ENCODE peak calls at places on chromosome X, in six cellular contexts. O, L, Y, J, U and E are unnamed samples.

GRCh38 chrX:68669094-68669830 is 21.8 kb downstream of the STARD8 start:
- DNase-seq in J (no peak), O (no peak), U (no peak), Y (no peak), L (no peak), E (no peak)

GRCh38 chrX:66074920-66075879 is 35.3 kb upstream of the VSIG4 start:
- DNase-seq in L (peak), Y (peak), J (peak), U (peak), O (no peak), E (no peak)

GRCh38 chrX:149511081-149511480 is 6.0 kb upstream of the IDS start:
- DNase-seq in O (no peak), U (no peak), L (no peak), Y (no peak), J (no peak), E (no peak)

GRCh38 chrX:42450228-42450627 is 327.7 kb downstream of the PPP1R2C start:
- DNase-seq in U (no peak), O (no peak), J (no peak), Y (no peak), L (no peak), E (no peak)

GRCh38 chrX:13764765-13765164 is 30.2 kb downstream of the OFD1 start:
- DNase-seq in U (no peak), J (peak), L (no peak), Y (no peak), O (no peak), E (no peak)

GRCh38 chrX:53332204-53332603 is 50.8 kb upstream of the IQSEC2 start:
- DNase-seq in U (no peak), L (no peak), J (no peak), Y (no peak), O (no peak), E (no peak)

GRCh38 chrX:13747836-13748235 is 13.3 kb downstream of the OFD1 start:
- DNase-seq in O (no peak), Y (no peak), L (no peak), U (peak), J (peak), E (peak)

GRCh38 chrX:39771089-39771488 is 326.7 kb downstream of the BCOR start:
- DNase-seq in U (no peak), O (no peak), J (no peak), L (no peak), Y (no peak), E (no peak)

GRCh38 chrX:70134116-70134477 is 850 bp downstream of the IGBP1 start:
- DNase-seq in U (no peak), J (peak), Y (no peak), O (no peak), L (no peak), E (no peak)

GRCh38 chrX:10507876-10508275 is 112.5 kb downstream of the MID1 start:
- DNase-seq in J (peak), Y (no peak), L (no peak), O (no peak), U (no peak), E (no peak)

GRCh38 chrX:1558761-1559468 is 21.9 kb upstream of the P2RY8 start:
- DNase-seq in L (no peak), U (no peak), J (no peak), Y (no peak), O (peak), E (no peak)

GRCh38 chrX:48897157-48897620 is 379 bp downstream of the TIMM17B start:
- DNase-seq in L (peak), Y (peak), U (peak), O (peak), J (peak), E (no peak)

GRCh38 chrX:153657161-153657560 is 10.2 kb downstream of the DUSP9 start:
- DNase-seq in O (no peak), J (no peak), U (no peak), L (no peak), Y (no peak), E (no peak)

GRCh38 chrX:115330498-115331138 is 41.1 kb downstream of the LUZP4 start:
- DNase-seq in L (peak), J (peak), O (no peak), U (no peak), Y (peak), E (peak)

GRCh38 chrX:129566081-129566480 is 26.0 kb downstream of the OCRL start:
- DNase-seq in L (no peak), J (peak), Y (no peak), U (no peak), O (no peak), E (no peak)

GRCh38 chrX:10119399-10119990 is 37.3 kb upstream of the CLCN4 start:
- DNase-seq in O (no peak), Y (peak), L (no peak), U (no peak), J (peak), E (peak)

GRCh38 chrX:14013074-14013473 is 16.6 kb downstream of the GEMIN8 start:
- DNase-seq in O (no peak), U (no peak), J (no peak), Y (no peak), L (no peak), E (peak)

GRCh38 chrX:20463296-20464075 is 196.8 kb upstream of the RPS6KA3 start:
- DNase-seq in L (no peak), O (no peak), Y (no peak), J (no peak), U (no peak), E (no peak)

GRCh38 chrX:127138218-127138617 is 318.7 kb downstream of the PRR32 start:
- DNase-seq in J (no peak), L (no peak), Y (no peak), U (no peak), O (no peak), E (no peak)

GRCh38 chrX:79511799-79512198 is 144.7 kb upstream of the ITM2A start:
- DNase-seq in J (no peak), O (no peak), U (no peak), L (no peak), Y (no peak), E (no peak)

GRCh38 chrX:120464409-120464808 is 4.7 kb downstream of the LAMP2 start:
- DNase-seq in J (no peak), Y (no peak), L (no peak), U (no peak), O (no peak), E (no peak)

GRCh38 chrX:149259241-149259640 is 245.9 kb downstream of the IDS start:
- DNase-seq in J (peak), Y (no peak), U (no peak), O (no peak), L (no peak), E (no peak)

GRCh38 chrX:150352581-150352980 is 10.5 kb upstream of the MAMLD1 start:
- DNase-seq in L (no peak), U (no peak), Y (no peak), J (peak), O (no peak), E (no peak)

GRCh38 chrX:130082244-130083106 is 27.8 kb downstream of the ELF4 start:
- DNase-seq in Y (peak), O (no peak), J (peak), L (peak), U (peak), E (no peak)

GRCh38 chrX:10157032-10157341 is 212 bp downstream of the CLCN4 start:
- DNase-seq in Y (no peak), U (no peak), L (no peak), O (no peak), J (no peak), E (no peak)

GRCh38 chrX:114344756-114345155 is 239.1 kb upstream of the HTR2C start:
- DNase-seq in J (peak), U (no peak), O (no peak), Y (no peak), L (no peak), E (no peak)

GRCh38 chrX:150092549-150092948 is 154.3 kb upstream of the EOLA2 start:
- DNase-seq in O (no peak), Y (no peak), U (no peak), L (no peak), J (no peak), E (no peak)

GRCh38 chrX:103864886-103865534 is 33.0 kb upstream of the RAB9B start:
- DNase-seq in L (no peak), O (no peak), Y (no peak), U (no peak), J (peak), E (no peak)

GRCh38 chrX:68912113-68912980 is 83.5 kb downstream of the EFNB1 start:
- DNase-seq in O (no peak), U (no peak), J (no peak), Y (no peak), L (no peak), E (no peak)

GRCh38 chrX:77949840-77950239 is 19.6 kb downstream of the PGAM4 start:
- DNase-seq in Y (no peak), U (no peak), J (no peak), L (no peak), O (no peak), E (no peak)

GRCh38 chrX:118802857-118803256 is 20.8 kb upstream of the ZCCHC12 start:
- DNase-seq in O (no peak), L (no peak), Y (no peak), J (peak), U (no peak), E (no peak)

GRCh38 chrX:53223955-53224859 is 800 bp downstream of the KDM5C start:
- DNase-seq in O (no peak), U (no peak), Y (no peak), J (peak), L (no peak), E (peak)

GRCh38 chrX:39152106-39152649 is 350.9 kb downstream of the MID1IP1 start:
- DNase-seq in U (peak), O (peak), Y (peak), L (no peak), J (peak), E (no peak)

GRCh38 chrX:107708762-107709161 is 66.8 kb downstream of the TSC22D3 start:
- DNase-seq in Y (no peak), L (no peak), J (no peak), O (no peak), U (no peak), E (no peak)

GRCh38 chrX:70219938-70220764 is 14.3 kb upstream of the AWAT1 start:
- DNase-seq in O (no peak), U (peak), Y (no peak), L (peak), J (peak), E (no peak)

GRCh38 chrX:131812847-131813825 is 210.0 kb upstream of the STK26 start:
- DNase-seq in J (no peak), Y (peak), O (no peak), L (peak), U (no peak), E (peak)
- TF ChIP-seq CTCF in J (no peak), Y (peak), O (no peak), L (peak), U (peak), E (peak)

GRCh38 chrX:102746134-102746584 is 25.6 kb downstream of the GPRASP3 start:
- DNase-seq in U (peak), J (peak), O (peak), Y (no peak), L (peak), E (no peak)

GRCh38 chrX:102739642-102740041 is 19.1 kb downstream of the GPRASP3 start:
- DNase-seq in J (peak), L (no peak), U (no peak), O (no peak), Y (no peak), E (no peak)

GRCh38 chrX:102744307-102744706 is 23.8 kb downstream of the GPRASP3 start:
- DNase-seq in O (no peak), L (no peak), J (no peak), Y (no peak), U (no peak), E (no peak)

GRCh38 chrX:102745513-102746133 is 25.1 kb downstream of the GPRASP3 start:
- DNase-seq in L (no peak), O (no peak), U (no peak), Y (no peak), J (peak), E (no peak)
- H3K4me3 ChIP-seq in L (peak), O (peak), U (peak), Y (no peak), J (peak), E (peak)

GRCh38 chrX:151828434-151829080 is 84.1 kb upstream of the MAGEA4 start:
- DNase-seq in J (no peak), U (no peak), L (no peak), O (no peak), Y (no peak), E (no peak)

GRCh38 chrX:151830911-151831310 is 81.8 kb upstream of the MAGEA4 start:
- DNase-seq in O (no peak), Y (no peak), J (peak), L (no peak), U (no peak), E (no peak)

GRCh38 chrX:151821226-151821625 is 86.7 kb downstream of the CNGA2 start:
- DNase-seq in L (no peak), U (no peak), J (no peak), Y (no peak), O (no peak), E (no peak)

GRCh38 chrX:151825927-151826471 is 86.7 kb upstream of the MAGEA4 start:
- DNase-seq in U (no peak), Y (no peak), J (peak), L (peak), O (no peak), E (peak)
- TF ChIP-seq CTCF in U (peak), Y (no peak), J (peak), L (no peak), O (peak), E (peak)

DNA sequence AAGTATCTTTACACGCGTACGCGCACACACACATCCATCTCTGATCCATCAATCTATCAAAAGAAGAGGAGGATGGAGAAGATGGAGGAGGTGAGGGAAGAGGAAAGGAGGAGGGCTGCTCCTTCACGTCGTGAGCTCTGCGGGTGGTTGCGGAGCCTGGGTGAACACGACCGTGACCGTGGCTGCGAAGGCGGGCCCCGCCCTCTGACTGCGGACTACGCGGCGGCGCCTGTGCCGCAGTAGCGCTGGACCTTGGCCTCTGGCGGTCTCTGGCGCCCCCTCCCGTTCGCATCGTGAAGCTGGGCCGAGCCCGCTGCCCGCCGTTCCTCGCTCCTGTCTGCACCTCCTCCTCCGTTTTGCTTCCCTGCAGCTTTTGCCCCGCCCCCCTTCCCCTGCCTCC is 37.7 kb upstream of the ARAF start:
- DNase-seq in U (peak), L (peak), J (peak), Y (peak), O (peak), E (no peak)
- H3K4me3 ChIP-seq in U (peak), L (peak), J (peak), Y (peak), O (peak), E (peak)

GRCh38 chrX:16436348-16437188 is 213.4 kb upstream of the S100G start:
- DNase-seq in J (peak), U (peak), Y (no peak), O (peak), L (peak), E (no peak)
- TF ChIP-seq CTCF in J (peak), U (peak), Y (peak), O (peak), L (peak), E (peak)

GRCh38 chrX:30576881-30577280 is 685 bp downstream of the TASL start:
- DNase-seq in U (no peak), O (no peak), Y (no peak), J (no peak), L (no peak), E (no peak)
- H3K4me3 ChIP-seq in U (no peak), O (peak), Y (peak), J (no peak), L (no peak), E (no peak)

DNA sequence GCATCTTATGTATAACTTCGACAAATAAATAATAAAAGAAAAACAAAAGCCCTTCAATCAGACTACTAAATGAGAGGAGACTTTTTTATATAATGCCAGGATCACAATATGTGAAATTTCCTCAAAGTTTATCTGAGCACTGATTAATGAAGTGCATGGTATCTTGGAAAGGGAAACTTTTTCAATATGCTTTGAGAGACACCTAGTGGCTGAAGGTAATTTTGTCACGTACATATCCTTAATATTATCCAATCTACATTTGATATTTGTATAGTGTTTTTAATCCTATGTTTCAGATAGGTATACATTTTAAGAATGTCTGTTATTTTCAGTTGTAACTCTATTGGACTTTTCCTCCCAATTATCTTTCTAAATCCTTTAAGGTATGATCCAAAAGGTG is 146.8 kb downstream of the KLHL4 start:
- DNase-seq in J (peak), U (no peak), O (no peak), Y (no peak), L (no peak), E (no peak)
- TF ChIP-seq CTCF in J (peak), U (peak), O (no peak), Y (peak), L (peak), E (peak)

DNA sequence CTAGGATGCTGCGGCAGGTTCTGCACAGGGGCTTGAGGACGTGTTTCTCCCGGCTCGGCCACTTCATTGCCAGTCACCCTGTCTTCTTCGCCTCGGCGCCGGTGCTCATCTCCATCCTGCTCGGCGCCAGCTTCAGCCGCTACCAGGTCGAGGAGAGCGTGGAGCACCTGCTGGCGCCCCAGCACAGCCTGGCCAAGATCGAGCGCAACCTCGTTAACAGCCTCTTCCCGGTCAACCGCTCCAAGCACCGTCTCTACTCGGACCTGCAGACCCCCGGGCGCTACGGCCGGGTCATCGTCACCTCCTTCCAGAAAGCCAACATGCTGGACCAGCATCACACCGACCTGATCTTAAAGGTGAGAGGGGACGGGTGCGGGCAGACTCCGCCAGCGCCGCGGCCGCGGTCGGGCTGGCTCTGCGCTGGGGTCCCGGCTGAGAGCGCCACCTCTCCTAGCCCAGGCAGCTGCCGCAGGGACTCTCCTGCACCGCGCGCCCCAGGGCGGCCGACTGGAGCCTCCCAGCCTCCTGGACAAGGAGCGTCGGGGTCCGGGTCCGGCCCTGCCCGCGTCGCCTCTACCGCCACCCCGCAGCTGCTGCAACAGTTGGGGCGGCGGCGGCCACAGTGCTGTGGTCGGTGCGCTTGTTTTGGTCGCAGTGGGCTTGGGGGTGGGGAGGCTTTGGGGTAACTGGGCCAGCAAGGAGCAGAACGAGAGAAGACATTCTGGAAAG is 386 bp downstream of the PTCHD1 start:
- DNase-seq in O (no peak), L (no peak), U (no peak), Y (peak), J (no peak), E (no peak)
- H3K4me3 ChIP-seq in O (peak), L (peak), U (peak), Y (no peak), J (peak), E (no peak)

GRCh38 chrX:47625365-47625764 is 4.4 kb downstream of the CFP start:
- DNase-seq in O (no peak), Y (no peak), U (no peak), J (no peak), L (no peak), E (no peak)

GRCh38 chrX:47631676-47632075 is 1.9 kb upstream of the CFP start:
- DNase-seq in L (no peak), J (no peak), O (no peak), U (no peak), Y (no peak), E (no peak)

GRCh38 chrX:47632664-47633063 is 2.9 kb upstream of the CFP start:
- DNase-seq in L (no peak), J (no peak), O (no peak), Y (no peak), U (no peak), E (no peak)

GRCh38 chrX:47629419-47630210 is at the start of gene CFP:
- DNase-seq in J (no peak), O (no peak), L (no peak), U (no peak), Y (no peak), E (no peak)

GRCh38 chrX:47628980-47629379 is 750 bp downstream of the CFP start:
- DNase-seq in Y (no peak), L (no peak), O (no peak), J (no peak), U (no peak), E (no peak)
- TF ChIP-seq CTCF in Y (peak), L (no peak), O (no peak), J (peak), U (no peak), E (peak)

DNA sequence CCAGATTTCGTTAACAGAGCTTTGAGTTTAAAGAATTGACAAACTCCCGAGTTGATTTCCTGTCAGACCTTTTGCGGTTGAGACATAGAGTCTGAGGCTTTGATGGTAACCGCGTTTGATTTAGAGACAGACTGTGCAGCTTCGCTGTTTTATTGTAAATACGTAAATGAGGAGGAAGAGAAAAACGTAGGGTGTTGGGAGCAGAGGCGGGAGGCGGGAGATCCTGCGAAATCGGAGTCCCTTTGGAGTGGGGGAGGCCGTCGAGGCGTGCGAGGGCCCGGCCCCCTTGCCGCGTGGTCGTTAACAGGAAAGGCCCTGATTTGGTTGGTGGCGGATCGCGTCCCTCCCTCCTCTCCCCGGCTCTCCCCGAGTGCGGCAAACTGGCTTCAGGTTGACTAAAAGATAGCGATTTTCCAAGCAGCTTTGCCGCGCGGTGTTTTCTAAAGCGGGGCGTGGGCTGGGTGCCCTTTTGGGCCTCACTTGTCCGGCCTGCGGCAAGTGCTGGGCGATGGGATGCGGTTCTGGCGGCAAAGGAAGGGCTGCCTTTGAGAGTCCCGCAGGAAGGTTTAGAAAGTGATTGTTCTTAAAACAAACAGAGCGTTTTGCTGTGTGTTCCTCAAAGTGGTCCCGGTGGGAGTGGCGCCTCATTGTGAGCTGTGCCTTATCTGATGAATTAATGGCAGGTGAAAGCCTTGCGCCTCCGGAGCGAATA is 865 bp downstream of the SCML1 start:
- DNase-seq in J (peak), L (peak), U (peak), O (no peak), Y (peak), E (no peak)
- H3K4me3 ChIP-seq in J (peak), L (peak), U (peak), O (peak), Y (no peak), E (peak)